ENCODE peak calls at places on chromosome 5, in six cellular contexts. R is ascending aorta; D is H1; Q is naive thymus-derived CD4-positive, alpha-beta T cell; S is pancreas; A is uterus. O is an unnamed sample. For H3K4me1, the result is how much of the 10 kb centered on the place peaks cover.

GRCh38 chr5:55072668-55073067 is 29.8 kb upstream of the GZMA start:
- DNase-seq in S (no peak), A (no peak), R (no peak), D (no peak), Q (no peak), O (no peak)

GRCh38 chr5:7878381-7878873 is 9.5 kb downstream of the MTRR start:
- DNase-seq in Q (no peak), S (no peak), D (no peak), A (no peak), R (no peak), O (no peak)

GRCh38 chr5:42620579-42621216 is 135.9 kb upstream of the CCDC152 start:
- DNase-seq in D (no peak), R (no peak), Q (no peak), A (no peak), S (no peak), O (no peak)

GRCh38 chr5:142872217-142872616 is 102.0 kb downstream of the ARHGAP26 start:
- DNase-seq in R (no peak), Q (no peak), D (no peak), A (no peak), S (no peak), O (no peak)

GRCh38 chr5:1743061-1743768 is 56.4 kb downstream of the MRPL36 start:
- DNase-seq in R (no peak), A (no peak), S (no peak), Q (no peak), D (no peak), O (peak)

GRCh38 chr5:146510528-146510927 is 5.5 kb downstream of the GPR151 start:
- DNase-seq in A (no peak), D (no peak), S (no peak), Q (no peak), R (no peak), O (no peak)

GRCh38 chr5:107917983-107918382 is 247.2 kb upstream of the EFNA5 start:
- DNase-seq in D (no peak), R (no peak), Q (no peak), S (no peak), A (no peak), O (no peak)

GRCh38 chr5:61575103-61575502 is 243.0 kb downstream of the ZSWIM6 start:
- DNase-seq in R (no peak), Q (no peak), S (no peak), D (no peak), A (no peak), O (no peak)

GRCh38 chr5:158430166-158430828 is 571.4 kb upstream of the CLINT1 start:
- DNase-seq in R (no peak), D (no peak), Q (no peak), S (no peak), A (no peak), O (no peak)

GRCh38 chr5:17228833-17229291 is 11.4 kb downstream of the BASP1 start:
- DNase-seq in D (no peak), A (no peak), Q (no peak), S (no peak), R (no peak), O (no peak)

GRCh38 chr5:160291467-160291866 is 20.9 kb downstream of the CCNJL start:
- DNase-seq in S (no peak), Q (no peak), D (no peak), A (no peak), R (no peak), O (no peak)

GRCh38 chr5:40813698-40814281 is 15.6 kb upstream of the PRKAA1 start:
- DNase-seq in S (no peak), R (no peak), A (no peak), D (no peak), Q (no peak), O (no peak)

GRCh38 chr5:7053125-7053524 is 339.9 kb downstream of the TENT4A start:
- DNase-seq in R (no peak), A (no peak), Q (no peak), D (no peak), S (no peak), O (no peak)

GRCh38 chr5:82885657-82886389 is 191.4 kb downstream of the TMEM167A start:
- DNase-seq in Q (no peak), D (no peak), R (no peak), S (no peak), A (no peak), O (no peak)

GRCh38 chr5:137078171-137078665 is 420.9 kb downstream of the SPOCK1 start:
- DNase-seq in Q (no peak), S (no peak), A (no peak), D (no peak), R (no peak), O (no peak)

DNA sequence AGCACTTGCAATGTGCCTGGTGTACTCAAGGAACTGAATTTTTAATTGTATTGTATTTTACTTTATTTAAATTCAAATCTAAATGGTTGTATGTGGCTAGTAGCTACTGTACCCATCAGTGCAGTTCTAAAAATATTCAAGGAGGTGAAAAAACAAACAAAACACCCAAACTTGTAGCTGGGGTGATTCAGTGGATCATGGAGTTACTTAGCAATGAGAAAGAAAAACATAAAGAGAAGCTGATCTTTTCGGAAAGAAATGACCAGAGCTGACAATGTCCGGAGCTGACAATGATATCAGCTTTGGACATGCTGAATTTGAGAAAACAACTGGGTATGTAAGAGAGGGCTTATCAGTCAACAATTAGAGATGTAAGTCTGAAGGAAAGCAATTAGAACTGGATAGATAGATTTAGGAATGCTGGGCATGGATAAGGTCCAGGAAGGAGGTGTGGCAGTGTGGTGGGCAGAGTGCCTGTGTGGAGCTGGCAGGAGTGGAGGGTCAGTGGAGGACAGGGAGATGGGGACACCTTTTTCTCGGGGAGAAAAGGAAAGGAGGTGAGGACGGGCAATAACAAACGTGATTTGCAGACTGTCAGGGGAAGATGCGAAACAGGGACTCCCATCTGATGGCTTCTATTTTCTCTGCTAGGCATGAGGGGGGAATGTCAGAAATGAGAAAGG is 113.2 kb downstream of the DCP2 start:
- DNase-seq in A (no peak), Q (no peak), D (no peak), R (no peak), S (no peak), O (no peak)
- H3K4me1 ChIP-seq in A (under half), Q (under half), D (under half), R (under half), S (under half), O (under half)

GRCh38 chr5:132496631-132497487 is 6.3 kb upstream of the IRF1 start:
- DNase-seq in Q (peak), R (no peak), A (peak), S (peak), D (no peak), O (peak)

GRCh38 chr5:132498686-132499271 is 8.2 kb upstream of the IRF1 start:
- DNase-seq in A (no peak), S (no peak), Q (no peak), D (no peak), R (no peak), O (no peak)

GRCh38 chr5:132497488-132497997 is 7.0 kb upstream of the IRF1 start:
- DNase-seq in R (no peak), A (peak), S (peak), Q (no peak), D (no peak), O (peak)

GRCh38 chr5:132499440-132500243 is 9.1 kb upstream of the IRF1 start:
- DNase-seq in S (no peak), Q (no peak), A (no peak), D (no peak), R (no peak), O (no peak)

DNA sequence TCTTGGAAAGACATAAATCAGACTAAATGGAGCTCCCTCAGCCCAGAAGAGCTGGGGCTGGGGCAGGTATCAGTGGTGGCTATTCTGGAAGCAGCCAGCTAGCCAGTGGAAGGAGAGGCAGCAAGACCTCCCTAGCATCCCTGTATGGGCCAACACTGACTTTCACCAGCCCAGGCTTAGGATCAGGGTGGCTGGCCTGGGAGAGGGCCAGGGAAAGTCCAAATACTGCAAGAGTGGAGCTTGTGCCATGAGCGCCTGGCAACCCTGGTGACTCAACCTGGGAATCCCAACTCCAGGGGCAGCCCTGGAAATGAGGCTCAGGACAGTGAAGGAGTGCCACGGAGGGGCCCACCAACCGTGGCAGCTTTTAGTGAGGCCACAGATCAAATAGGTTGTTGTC is 7.6 kb upstream of the IRF1 start:
- DNase-seq in Q (no peak), A (peak), R (no peak), S (peak), D (no peak), O (no peak)
- H3K4me1 ChIP-seq in Q (under half), A (under half), R (under half), S (half or more), D (under half), O (half or more)

GRCh38 chr5:53321073-53321472 is 159.4 kb upstream of the FST start:
- DNase-seq in A (no peak), R (no peak), D (no peak), S (no peak), Q (no peak), O (no peak)

GRCh38 chr5:53323943-53324642 is 156.3 kb upstream of the FST start:
- DNase-seq in R (no peak), A (no peak), S (no peak), Q (no peak), D (no peak), O (no peak)

GRCh38 chr5:53322257-53322656 is 158.2 kb upstream of the FST start:
- DNase-seq in D (no peak), R (no peak), A (no peak), S (no peak), Q (no peak), O (no peak)

GRCh38 chr5:53321721-53322120 is 158.7 kb upstream of the FST start:
- DNase-seq in Q (no peak), R (no peak), D (no peak), S (no peak), A (no peak), O (no peak)

DNA sequence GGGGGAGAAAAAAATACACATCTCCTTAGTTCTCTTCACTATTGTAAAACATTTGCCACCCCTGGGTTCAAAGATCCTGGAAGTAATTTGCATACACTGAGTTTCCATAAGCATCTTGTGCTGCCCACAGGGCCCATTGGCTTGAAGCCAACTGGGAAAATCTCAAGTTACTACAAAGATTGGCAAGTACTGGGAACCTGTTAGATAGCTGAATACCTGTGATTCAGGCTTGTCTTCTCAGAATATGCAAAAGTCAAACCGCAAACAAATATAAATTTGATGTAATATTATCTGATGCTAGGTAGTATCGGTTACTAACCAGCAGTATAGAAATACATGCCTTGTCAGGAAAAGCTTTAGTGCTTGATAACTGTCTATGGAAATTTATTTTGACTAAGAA is 156.9 kb upstream of the FST start:
- DNase-seq in S (no peak), R (no peak), A (no peak), Q (no peak), D (no peak), O (no peak)
- H3K4me1 ChIP-seq in S (under half), R (under half), A (under half), Q (under half), D (under half), O (under half)

DNA sequence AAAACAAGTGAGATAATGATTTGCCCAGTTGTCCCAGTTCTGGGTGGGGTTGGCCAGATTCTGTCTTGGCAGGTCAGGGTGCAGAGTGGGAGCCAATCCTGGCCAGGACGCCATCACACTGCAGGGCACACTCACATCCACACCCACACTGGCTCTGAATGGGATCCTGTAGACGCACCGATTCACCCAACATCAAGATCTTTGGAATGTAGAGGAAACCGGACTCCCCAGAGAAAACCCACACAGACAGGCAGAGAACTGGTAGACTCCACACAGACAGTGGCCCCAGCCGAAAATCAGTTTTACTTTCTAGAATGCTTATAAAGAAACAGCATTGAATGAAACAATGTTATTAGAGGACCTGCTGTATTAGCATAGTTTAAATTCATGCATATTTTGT is 343.1 kb upstream of the DAB2 start:
- DNase-seq in D (no peak), A (no peak), R (no peak), Q (no peak), S (no peak), O (no peak)
- H3K4me1 ChIP-seq in D (under half), A (under half), R (under half), Q (under half), S (under half), O (under half)

DNA sequence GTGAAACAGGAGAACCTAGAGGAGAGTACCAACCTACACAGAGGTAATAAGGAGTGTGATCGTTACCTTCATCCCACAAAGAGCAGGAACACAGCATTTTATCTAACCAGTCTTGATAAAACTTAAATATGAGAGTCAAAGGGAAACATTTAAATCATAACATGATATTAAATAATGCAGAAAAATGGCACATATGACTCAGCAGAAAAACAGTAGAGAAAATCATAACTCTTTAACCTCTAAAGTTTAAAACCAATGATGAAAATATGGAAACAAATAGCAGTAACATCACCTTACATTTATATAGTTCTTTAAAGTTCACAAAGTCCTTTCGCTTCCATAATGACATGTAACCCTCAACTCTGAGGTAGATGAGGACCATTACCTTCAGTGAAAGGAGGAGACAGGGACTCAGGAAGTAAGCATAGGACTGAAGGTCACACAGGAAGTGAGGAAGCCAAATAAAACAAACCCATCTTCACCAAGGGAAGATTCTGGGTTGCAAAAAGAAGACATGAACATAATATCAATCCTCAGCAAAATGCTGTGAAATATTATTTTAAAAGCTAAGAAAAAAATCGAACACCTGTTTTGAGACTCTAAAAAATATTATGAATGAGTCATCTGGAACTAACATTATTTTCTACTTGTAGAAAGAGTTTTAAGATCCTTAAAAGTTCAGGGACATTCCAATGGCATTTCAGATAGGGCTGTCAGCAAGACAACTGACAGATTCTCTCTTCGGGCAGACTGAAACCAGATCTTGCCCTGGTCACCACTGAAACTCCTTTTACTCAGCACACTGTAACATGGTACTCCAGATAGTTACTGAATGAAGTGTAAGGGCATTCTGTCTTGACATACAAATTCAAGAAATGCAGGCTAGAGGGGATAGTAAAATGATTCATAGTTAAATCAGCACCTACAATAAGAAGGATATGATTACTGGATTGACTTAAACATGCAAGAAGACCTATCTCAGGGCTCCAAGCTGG is 148.5 kb downstream of the EPB41L4A start:
- DNase-seq in D (no peak), Q (no peak), S (no peak), A (no peak), R (no peak), O (no peak)
- H3K4me1 ChIP-seq in D (under half), Q (under half), S (under half), A (under half), R (under half), O (under half)

O was measured in Peyer's patch.